ENCODE peak calls at places on chromosomes 2 and 18, in eight cellular contexts. O is CD8-positive, alpha-beta memory T cell; P is coronary artery; C is body of pancreas; H is heart right ventricle; M is mesendoderm; R is heart left ventricle; V is ovary. L is an unnamed sample.

GRCh38 chr18:13253786-13254755 is 35.5 kb downstream of the LDLRAD4 start:
- DNase-seq in P (peak), V (no peak), M (peak), O (no peak), C (no peak), R (no peak), H (no peak), L (no peak)

GRCh38 chr2:104836837-104837236 is 17.1 kb upstream of the POU3F3 start:
- DNase-seq in H (no peak), O (no peak), C (no peak), M (no peak), R (no peak), V (no peak), P (no peak), L (no peak)

GRCh38 chr2:72676341-72677025 is 149.3 kb downstream of the EXOC6B start:
- DNase-seq in V (no peak), R (no peak), P (no peak), M (no peak), H (no peak), C (no peak), O (no peak), L (no peak)

GRCh38 chr2:121707920-121708361 is 28.7 kb downstream of the NIFK start:
- DNase-seq in V (no peak), R (no peak), M (peak), C (peak), P (no peak), H (no peak), O (no peak), L (no peak)

GRCh38 chr18:38611036-38611964 is 1045.7 kb upstream of the CELF4 start:
- DNase-seq in P (no peak), M (no peak), O (no peak), C (no peak), H (no peak), R (peak), V (no peak), L (no peak)

GRCh38 chr2:226800941-226801784 is 1.5 kb upstream of the IRS1 start:
- DNase-seq in R (peak), P (peak), O (peak), V (peak), H (peak), C (peak), M (peak), L (peak)

GRCh38 chr2:74930811-74931486 is 27.5 kb upstream of the POLE4 start:
- DNase-seq in M (no peak), R (no peak), V (no peak), C (no peak), P (no peak), H (no peak), O (no peak), L (no peak)

GRCh38 chr18:74351354-74351753 is 35.7 kb downstream of the C18orf63 start:
- DNase-seq in C (no peak), H (no peak), V (no peak), O (no peak), P (no peak), R (peak), M (peak), L (no peak)

GRCh38 chr2:51293566-51294200 is 261.8 kb upstream of the NRXN1 start:
- DNase-seq in P (no peak), H (no peak), R (no peak), C (no peak), O (no peak), M (no peak), V (no peak), L (no peak)

GRCh38 chr2:161710131-161710915 is 86.1 kb downstream of the SLC4A10 start:
- DNase-seq in R (no peak), P (no peak), H (no peak), O (no peak), M (no peak), V (no peak), C (no peak), L (no peak)

GRCh38 chr2:136332436-136333095 is 214.6 kb upstream of the CXCR4 start:
- DNase-seq in R (no peak), M (no peak), H (no peak), C (no peak), O (no peak), V (no peak), P (no peak), L (no peak)

GRCh38 chr2:120711694-120712093 is 24.0 kb upstream of the GLI2 start:
- DNase-seq in P (no peak), O (no peak), R (no peak), V (no peak), M (no peak), H (no peak), C (no peak), L (no peak)

GRCh38 chr18:5058768-5059539 is 138.1 kb downstream of the AKAIN1 start:
- DNase-seq in C (no peak), P (no peak), O (peak), R (peak), M (no peak), V (no peak), H (no peak), L (no peak)

GRCh38 chr2:144224446-144224845 is 295.5 kb downstream of the ZEB2 start:
- DNase-seq in P (no peak), H (no peak), M (no peak), V (no peak), R (no peak), C (no peak), O (no peak), L (no peak)

GRCh38 chr2:112784199-112785189 is at the start of gene IL1A:
- DNase-seq in V (no peak), C (no peak), M (peak), P (no peak), R (no peak), H (no peak), O (no peak), L (no peak)

GRCh38 chr2:19356545-19357382 is 1.7 kb downstream of the OSR1 start:
- DNase-seq in H (no peak), M (peak), V (no peak), P (no peak), R (no peak), C (no peak), O (no peak), L (no peak)

GRCh38 chr2:105768961-105769452 is 24.3 kb downstream of the NCK2 start:
- DNase-seq in V (no peak), C (no peak), M (peak), P (no peak), H (no peak), R (no peak), O (no peak), L (no peak)

GRCh38 chr2:227474406-227474805 is 2.5 kb downstream of the AGFG1 start:
- DNase-seq in P (no peak), M (no peak), O (no peak), H (no peak), C (no peak), V (no peak), R (no peak), L (no peak)

DNA sequence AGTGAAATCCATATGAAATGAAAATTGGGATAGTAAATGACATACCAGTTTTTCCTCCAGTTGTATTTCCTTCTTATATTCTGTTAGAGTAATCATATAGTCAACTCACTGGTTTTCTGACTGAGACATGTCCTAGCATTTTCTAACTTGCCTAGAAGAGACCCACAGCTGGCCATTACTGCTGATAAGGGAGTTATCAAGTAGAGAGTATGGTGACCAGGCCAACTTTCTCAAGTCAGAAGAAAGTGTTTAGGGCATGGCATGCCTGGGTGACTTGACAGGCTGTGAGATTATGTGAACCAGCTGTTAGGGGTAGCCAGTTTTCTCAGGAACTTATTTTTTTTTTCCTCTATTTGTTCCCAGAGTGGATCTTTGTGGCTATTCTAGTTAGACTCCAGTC is 81.2 kb downstream of the GPD2 start:
- DNase-seq in O (no peak), C (peak), H (no peak), V (no peak), R (no peak), P (no peak), M (no peak), L (no peak)
- H3K27ac ChIP-seq in O (no peak), C (no peak), H (no peak), V (no peak), R (no peak), P (no peak), M (no peak), L (no peak)

GRCh38 chr2:172282944-172283343 is 144.4 kb upstream of the ITGA6 start:
- DNase-seq in O (no peak), V (no peak), C (no peak), H (no peak), R (no peak), P (no peak), M (peak), L (no peak)
- H3K27ac ChIP-seq in O (no peak), V (no peak), C (no peak), H (no peak), R (no peak), P (no peak), M (no peak), L (no peak)

DNA sequence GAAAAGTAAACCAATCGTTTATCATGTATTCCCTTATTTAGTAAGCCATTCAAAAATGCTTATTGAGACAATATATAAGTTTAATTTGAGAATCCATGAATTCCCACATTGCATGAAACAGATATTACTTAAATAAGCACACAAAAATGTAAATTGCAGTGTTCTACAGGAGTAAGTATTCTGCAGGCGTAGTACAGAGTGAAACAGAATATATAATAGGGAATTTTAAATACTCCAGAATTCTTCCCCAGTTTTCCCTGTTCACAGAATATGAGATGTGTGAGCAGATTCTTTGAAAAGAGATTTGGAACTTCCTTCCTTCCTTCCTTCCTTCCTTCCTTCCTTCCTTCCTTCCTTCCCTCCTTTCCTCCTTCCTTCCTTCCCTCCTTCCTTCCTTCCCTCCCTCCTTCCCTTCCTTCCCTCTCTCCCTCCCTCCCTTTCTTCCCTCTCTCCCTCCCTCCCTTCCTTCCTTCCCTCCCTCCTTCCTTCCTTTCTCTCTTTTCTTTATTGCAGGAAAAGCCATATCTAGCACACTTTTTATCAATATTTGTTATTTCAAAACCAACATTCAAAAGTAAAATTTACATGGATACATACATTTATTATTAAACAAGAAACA is 977.7 kb upstream of the LRRTM1 start:
- DNase-seq in O (no peak), M (no peak), H (no peak), C (no peak), P (no peak), V (no peak), R (no peak), L (no peak)
- H3K27ac ChIP-seq in O (no peak), M (no peak), H (no peak), C (no peak), P (no peak), V (no peak), R (no peak), L (no peak)

GRCh38 chr2:20425371-20425881 is 21.4 kb upstream of the RHOB start:
- DNase-seq in V (no peak), P (no peak), R (no peak), M (no peak), H (no peak), O (no peak), C (no peak), L (no peak)
- H3K27ac ChIP-seq in V (no peak), P (peak), R (peak), M (no peak), H (no peak), O (no peak), C (no peak), L (no peak)

GRCh38 chr2:15561574-15562344 is 625 bp upstream of the NBAS start:
- DNase-seq in O (no peak), H (no peak), R (no peak), M (peak), V (peak), C (peak), P (no peak), L (no peak)

GRCh38 chr2:15559800-15560403 is 1.2 kb downstream of the NBAS start:
- DNase-seq in C (no peak), O (no peak), M (no peak), V (no peak), P (no peak), R (no peak), H (no peak), L (no peak)

GRCh38 chr2:15560404-15560987 is 638 bp downstream of the NBAS start:
- DNase-seq in C (peak), O (peak), R (no peak), H (no peak), V (peak), M (peak), P (no peak), L (no peak)

GRCh38 chr2:15562354-15563031 is 1.4 kb upstream of the NBAS start:
- DNase-seq in P (no peak), H (no peak), V (no peak), R (no peak), C (no peak), M (no peak), O (no peak), L (no peak)

GRCh38 chr2:15560988-15561573 is at the start of gene NBAS:
- DNase-seq in M (peak), C (peak), O (peak), V (peak), R (peak), H (peak), P (peak), L (peak)
- H3K27ac ChIP-seq in M (no peak), C (no peak), O (peak), V (peak), R (peak), H (no peak), P (peak), L (peak)

GRCh38 chr2:46645681-46646162 is 166.4 kb downstream of the TMEM247 start:
- DNase-seq in O (no peak), P (no peak), V (peak), C (no peak), R (peak), H (no peak), M (no peak), L (no peak)

GRCh38 chr2:46647041-46647440 is 167.7 kb downstream of the TMEM247 start:
- DNase-seq in O (no peak), P (no peak), V (no peak), C (no peak), R (no peak), H (no peak), M (no peak), L (no peak)

GRCh38 chr2:46644690-46645385 is 165.5 kb downstream of the TMEM247 start:
- DNase-seq in H (no peak), P (no peak), O (no peak), M (no peak), V (no peak), R (no peak), C (no peak), L (no peak)

GRCh38 chr2:46643951-46644350 is 164.6 kb downstream of the TMEM247 start:
- DNase-seq in R (no peak), C (no peak), O (no peak), P (no peak), H (no peak), M (no peak), V (no peak), L (no peak)

GRCh38 chr2:46643493-46643892 is 164.1 kb downstream of the TMEM247 start:
- DNase-seq in M (no peak), P (no peak), C (no peak), R (no peak), V (no peak), O (no peak), H (no peak), L (no peak)
- H3K27ac ChIP-seq in M (no peak), P (no peak), C (no peak), R (no peak), V (no peak), O (no peak), H (no peak), L (no peak)

GRCh38 chr2:172101707-172102158 is 967 bp downstream of the DLX2 start:
- DNase-seq in P (no peak), R (no peak), M (peak), O (no peak), H (no peak), V (peak), C (no peak), L (peak)

GRCh38 chr2:172102858-172103359 is at the start of gene DLX2:
- DNase-seq in C (peak), H (peak), M (peak), P (no peak), R (peak), O (peak), V (peak), L (no peak)

GRCh38 chr2:172103471-172104292 is 982 bp upstream of the DLX2 start:
- DNase-seq in V (peak), O (peak), M (peak), P (no peak), C (peak), R (peak), H (peak), L (peak)

GRCh38 chr2:172101008-172101706 is 1.5 kb downstream of the DLX2 start:
- DNase-seq in R (no peak), P (no peak), V (peak), C (no peak), H (no peak), O (no peak), M (peak), L (peak)

DNA sequence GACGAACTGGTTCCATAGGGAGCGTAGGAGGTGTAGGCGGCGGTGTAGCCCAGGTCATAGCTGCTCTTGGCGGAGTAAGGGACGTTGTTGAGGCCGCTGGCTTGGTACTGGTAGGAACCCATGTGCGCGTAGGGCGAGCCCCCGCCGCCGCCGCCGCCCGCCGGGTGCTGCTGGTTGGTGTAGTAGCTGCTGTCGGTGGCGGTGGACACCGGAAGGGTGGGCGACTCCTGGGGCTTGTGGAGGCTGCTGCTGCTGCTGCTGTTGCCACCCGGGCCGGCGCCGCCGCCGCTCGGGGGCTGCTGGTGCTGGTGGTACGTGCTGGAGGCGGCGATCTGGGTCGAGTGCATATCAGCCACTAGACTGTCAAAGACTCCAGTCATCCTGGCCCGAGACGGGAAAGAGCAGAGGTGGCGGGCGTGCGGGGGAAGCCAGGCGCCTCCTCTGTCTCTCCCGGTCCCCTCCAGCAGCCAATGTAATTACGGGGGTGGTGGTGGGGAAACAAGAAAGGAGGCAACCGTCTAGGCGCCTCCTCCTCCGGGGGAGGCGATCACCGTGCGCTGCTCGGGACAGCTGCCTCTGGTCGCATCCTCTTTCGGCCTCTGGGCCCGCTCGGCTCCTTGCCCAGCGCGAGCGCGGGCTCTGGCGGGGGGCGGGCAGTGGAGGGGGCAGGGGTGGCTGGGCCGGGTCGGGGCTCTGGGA is 392 bp downstream of the DLX2 start:
- DNase-seq in R (no peak), O (peak), V (peak), P (no peak), C (no peak), H (no peak), M (no peak), L (no peak)
- H3K27ac ChIP-seq in R (no peak), O (no peak), V (no peak), P (peak), C (no peak), H (no peak), M (no peak), L (no peak)